ENCODE peak calls at places on chromosomes 16 and 17, in five cellular contexts. One of them, this sample, is unnamed.

GRCh38 chr17:30332057-30332542 is 1.8 kb downstream of the TMIGD1 start:
- DNase-seq in heart left ventricle: no peak
- DNase-seq in transverse colon: peak; percentile 24
- DNase-seq in Peyer's patch: peak; percentile 60
- DNase-seq in left lung: no peak
- DNase-seq in this sample: no peak

GRCh38 chr16:19578378-19578851 is 22.9 kb downstream of the VPS35L start:
- DNase-seq in heart left ventricle: no peak
- DNase-seq in transverse colon: peak; percentile 17
- DNase-seq in left lung: no peak
- DNase-seq in Peyer's patch: peak; percentile 52
- DNase-seq in this sample: no peak

GRCh38 chr17:45976755-45977505 is 22.1 kb upstream of the STH start:
- DNase-seq in transverse colon: no peak
- DNase-seq in Peyer's patch: no peak
- DNase-seq in left lung: peak; percentile 65
- DNase-seq in heart left ventricle: no peak
- DNase-seq in this sample: no peak

GRCh38 chr16:14499110-14499509 is 130.9 kb downstream of the PARN start:
- DNase-seq in Peyer's patch: no peak
- DNase-seq in left lung: no peak
- DNase-seq in heart left ventricle: no peak
- DNase-seq in transverse colon: no peak
- DNase-seq in this sample: no peak

GRCh38 chr17:5203178-5203907 is 11.7 kb upstream of the ZNF594 start:
- DNase-seq in Peyer's patch: no peak
- DNase-seq in transverse colon: no peak
- DNase-seq in heart left ventricle: no peak
- DNase-seq in left lung: no peak
- DNase-seq in this sample: no peak

GRCh38 chr17:65092262-65092661 is 35.7 kb upstream of the GNA13 start:
- DNase-seq in transverse colon: no peak
- DNase-seq in heart left ventricle: no peak
- DNase-seq in Peyer's patch: no peak
- DNase-seq in left lung: no peak
- DNase-seq in this sample: no peak

GRCh38 chr16:47726031-47726675 is 265.0 kb downstream of the PHKB start:
- DNase-seq in left lung: no peak
- DNase-seq in heart left ventricle: no peak
- DNase-seq in Peyer's patch: no peak
- DNase-seq in transverse colon: no peak
- DNase-seq in this sample: no peak

GRCh38 chr16:5863207-5863606 is 765.6 kb upstream of the EEF2KMT start:
- DNase-seq in heart left ventricle: no peak
- DNase-seq in transverse colon: no peak
- DNase-seq in left lung: no peak
- DNase-seq in Peyer's patch: no peak
- DNase-seq in this sample: no peak

GRCh38 chr17:28807925-28808641 is 34.5 kb downstream of the FAM222B start:
- DNase-seq in Peyer's patch: no peak
- DNase-seq in left lung: no peak
- DNase-seq in transverse colon: no peak
- DNase-seq in heart left ventricle: no peak
- DNase-seq in this sample: no peak

GRCh38 chr16:65919977-65920376 is 446.5 kb upstream of the CDH5 start:
- DNase-seq in transverse colon: no peak
- DNase-seq in Peyer's patch: no peak
- DNase-seq in heart left ventricle: no peak
- DNase-seq in left lung: no peak
- DNase-seq in this sample: no peak

GRCh38 chr16:83100679-83101078 is 473.9 kb downstream of the CDH13 start:
- DNase-seq in Peyer's patch: no peak
- DNase-seq in heart left ventricle: no peak
- DNase-seq in left lung: no peak
- DNase-seq in transverse colon: no peak
- DNase-seq in this sample: no peak

GRCh38 chr17:79617740-79618382 is 7.0 kb upstream of the RBFOX3 start:
- DNase-seq in heart left ventricle: peak; percentile 37
- DNase-seq in left lung: peak; percentile 44
- DNase-seq in Peyer's patch: peak; percentile 36
- DNase-seq in transverse colon: no peak
- DNase-seq in this sample: peak; percentile 31

GRCh38 chr17:48718162-48718780 is 4.0 kb downstream of the PRAC1 start:
- DNase-seq in transverse colon: no peak
- DNase-seq in left lung: no peak
- DNase-seq in heart left ventricle: no peak
- DNase-seq in Peyer's patch: no peak
- DNase-seq in this sample: no peak

GRCh38 chr16:83143788-83144187 is 517.0 kb downstream of the CDH13 start:
- DNase-seq in heart left ventricle: no peak
- DNase-seq in left lung: no peak
- DNase-seq in Peyer's patch: no peak
- DNase-seq in transverse colon: peak; percentile 9
- DNase-seq in this sample: no peak

GRCh38 chr17:1229354-1229890 is 40.8 kb upstream of the BHLHA9 start:
- DNase-seq in transverse colon: peak; percentile 89
- DNase-seq in left lung: peak; percentile 96
- DNase-seq in Peyer's patch: peak; percentile 93
- DNase-seq in heart left ventricle: peak; percentile 86
- DNase-seq in this sample: peak; percentile 90

GRCh38 chr16:558298-559020 is 1.7 kb upstream of the PRR35 start:
- DNase-seq in left lung: no peak
- DNase-seq in heart left ventricle: no peak
- DNase-seq in Peyer's patch: no peak
- DNase-seq in transverse colon: no peak
- DNase-seq in this sample: no peak

GRCh38 chr17:63250830-63251229 is 195.3 kb downstream of the CYB561 start:
- DNase-seq in Peyer's patch: no peak
- DNase-seq in heart left ventricle: no peak
- DNase-seq in transverse colon: no peak
- DNase-seq in left lung: no peak
- DNase-seq in this sample: no peak

GRCh38 chr16:23729503-23730424 is 16.7 kb upstream of the ERN2 start:
- DNase-seq in left lung: no peak
- DNase-seq in heart left ventricle: no peak
- DNase-seq in transverse colon: peak; percentile 87
- DNase-seq in Peyer's patch: peak; percentile 76
- DNase-seq in this sample: peak; percentile 49

GRCh38 chr16:4330277-4330882 is 14.5 kb downstream of the GLIS2 start:
- DNase-seq in heart left ventricle: peak; percentile 93
- DNase-seq in left lung: peak; percentile 96
- DNase-seq in transverse colon: peak; percentile 83
- DNase-seq in Peyer's patch: peak; percentile 91
- DNase-seq in this sample: peak; percentile 88

GRCh38 chr17:1485311-1485747 is 7.2 kb downstream of the MYO1C start:
- DNase-seq in Peyer's patch: peak; percentile 74
- DNase-seq in heart left ventricle: peak; percentile 88
- DNase-seq in left lung: no peak
- DNase-seq in transverse colon: peak; percentile 60
- DNase-seq in this sample: peak; percentile 66

GRCh38 chr16:1089439-1089821 is 6.6 kb downstream of the C1QTNF8 start:
- DNase-seq in heart left ventricle: no peak
- DNase-seq in left lung: no peak
- DNase-seq in transverse colon: no peak
- DNase-seq in Peyer's patch: no peak
- DNase-seq in this sample: no peak

GRCh38 chr17:62064029-62064790 is 868 bp downstream of the MED13 start:
- DNase-seq in transverse colon: no peak
- DNase-seq in heart left ventricle: no peak
- DNase-seq in Peyer's patch: no peak
- DNase-seq in left lung: no peak
- DNase-seq in this sample: no peak

GRCh38 chr17:59365383-59365981 is 34.0 kb downstream of the YPEL2 start:
- DNase-seq in Peyer's patch: no peak
- DNase-seq in left lung: no peak
- DNase-seq in heart left ventricle: no peak
- DNase-seq in transverse colon: no peak
- DNase-seq in this sample: no peak

GRCh38 chr17:29165800-29166506 is 14.2 kb downstream of the MYO18A start:
- DNase-seq in heart left ventricle: no peak
- DNase-seq in transverse colon: no peak
- DNase-seq in left lung: peak; percentile 43
- DNase-seq in Peyer's patch: no peak
- DNase-seq in this sample: no peak

GRCh38 chr17:19470529-19471261 is 59.7 kb downstream of the RNF112 start:
- DNase-seq in Peyer's patch: peak; percentile 72
- DNase-seq in heart left ventricle: peak; percentile 77
- DNase-seq in transverse colon: peak; percentile 63
- DNase-seq in left lung: no peak
- DNase-seq in this sample: peak; percentile 53

DNA sequence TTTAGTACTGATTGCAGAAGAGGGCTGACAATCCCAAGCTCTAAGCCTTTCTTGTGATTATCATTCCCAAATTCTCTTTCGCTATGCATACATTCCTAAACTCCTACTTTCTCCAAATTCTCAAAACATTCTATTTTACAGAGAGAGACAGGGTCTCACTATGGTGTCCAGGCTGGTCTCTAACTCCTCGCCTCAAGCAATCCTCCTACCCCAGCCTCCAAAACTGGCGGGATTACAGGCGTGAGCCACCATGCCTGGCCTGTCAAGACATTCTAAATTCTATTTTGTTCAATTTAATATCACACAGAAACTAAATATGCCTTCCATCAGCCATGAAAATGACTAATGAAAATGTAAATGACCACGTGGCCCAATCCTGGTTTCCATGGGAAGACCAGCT is 39.8 kb downstream of the ANKRD11 start:
- DNase-seq in left lung: no peak
- DNase-seq in transverse colon: no peak
- DNase-seq in heart left ventricle: no peak
- DNase-seq in Peyer's patch: no peak
- DNase-seq in this sample: no peak
- H3K27ac ChIP-seq in left lung: no peak overlapping the region
- H3K27ac ChIP-seq in transverse colon: no peak overlapping the region
- H3K27ac ChIP-seq in heart left ventricle: no peak overlapping the region
- H3K27ac ChIP-seq in Peyer's patch: no peak overlapping the region
- H3K27ac ChIP-seq in this sample: no peak overlapping the region

DNA sequence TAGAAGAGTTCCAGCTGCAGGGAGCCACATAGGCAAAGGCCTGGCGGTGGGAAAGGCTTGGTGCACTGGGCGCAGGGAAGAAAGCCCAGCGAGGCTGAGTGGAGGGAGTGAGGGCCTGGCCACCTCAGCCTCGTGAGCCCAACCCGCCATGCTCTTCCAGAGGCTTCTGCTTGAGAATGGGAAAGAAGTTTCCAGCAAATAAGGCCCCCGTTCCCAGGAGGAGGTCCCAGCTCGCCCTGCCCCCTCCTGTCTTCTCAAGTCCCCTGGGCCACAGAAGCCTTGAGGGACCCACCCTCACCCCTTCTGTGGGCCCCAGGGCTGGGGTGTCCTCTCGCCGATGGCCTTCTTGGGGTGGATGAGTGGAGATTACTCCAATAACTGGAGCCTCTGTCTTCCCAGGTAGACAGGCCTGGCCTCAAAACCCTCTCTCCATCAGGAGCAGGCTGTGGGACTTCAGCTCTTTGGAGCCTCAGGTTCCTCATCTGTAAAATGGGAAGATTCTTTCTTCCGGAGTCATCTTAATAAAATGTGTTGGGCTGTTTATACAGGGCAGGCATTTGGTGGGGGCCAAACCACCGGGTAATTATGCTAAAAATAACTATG is 933 bp upstream of the SNN start:
- DNase-seq in transverse colon: no peak
- DNase-seq in heart left ventricle: no peak
- DNase-seq in Peyer's patch: no peak
- DNase-seq in left lung: no peak
- DNase-seq in this sample: no peak
- H3K4me3 ChIP-seq in transverse colon: no peak overlapping the region
- H3K4me3 ChIP-seq in heart left ventricle: peak overlapping the region; percentile 70
- H3K4me3 ChIP-seq in Peyer's patch: peak overlapping the region; percentile 65
- H3K4me3 ChIP-seq in left lung: no peak overlapping the region
- H3K4me3 ChIP-seq in this sample: peak overlapping the region; percentile 57

GRCh38 chr16:20740007-20740883 is 1.4 kb downstream of the THUMPD1 start:
- DNase-seq in heart left ventricle: no peak
- DNase-seq in Peyer's patch: no peak
- DNase-seq in left lung: no peak
- DNase-seq in transverse colon: no peak
- DNase-seq in this sample: no peak

GRCh38 chr16:20743591-20743990 is 2.0 kb upstream of the THUMPD1 start:
- DNase-seq in Peyer's patch: no peak
- DNase-seq in transverse colon: no peak
- DNase-seq in left lung: no peak
- DNase-seq in heart left ventricle: no peak
- DNase-seq in this sample: no peak

GRCh38 chr16:20744922-20745440 is 3.4 kb upstream of the THUMPD1 start:
- DNase-seq in Peyer's patch: no peak
- DNase-seq in left lung: peak; percentile 81
- DNase-seq in transverse colon: no peak
- DNase-seq in heart left ventricle: no peak
- DNase-seq in this sample: peak; percentile 66

GRCh38 chr16:20740901-20741491 is 622 bp downstream of the THUMPD1 start:
- DNase-seq in transverse colon: peak; percentile 94
- DNase-seq in heart left ventricle: peak; percentile 94
- DNase-seq in left lung: peak; percentile 97
- DNase-seq in Peyer's patch: peak; percentile 97
- DNase-seq in this sample: peak; percentile 94

GRCh38 chr16:20741555-20742285 is at the start of gene THUMPD1:
- DNase-seq in heart left ventricle: peak; percentile 98
- DNase-seq in transverse colon: peak; percentile 98
- DNase-seq in left lung: peak; percentile 99
- DNase-seq in Peyer's patch: peak; percentile 99
- DNase-seq in this sample: peak; percentile 98
- TF ChIP-seq CTCF in heart left ventricle: no peak
- TF ChIP-seq CTCF in transverse colon: peak; percentile 19
- TF ChIP-seq CTCF in left lung: no peak
- TF ChIP-seq CTCF in Peyer's patch: no peak
- TF ChIP-seq CTCF in this sample: peak; percentile 37

GRCh38 chr17:11996722-11997146 is 541 bp downstream of the ZNF18 start:
- DNase-seq in transverse colon: peak; percentile 55
- DNase-seq in left lung: no peak
- DNase-seq in Peyer's patch: peak; percentile 71
- DNase-seq in heart left ventricle: no peak
- DNase-seq in this sample: no peak
- H3K27ac ChIP-seq in transverse colon: peak overlapping the region; percentile 96
- H3K27ac ChIP-seq in left lung: peak overlapping the region; percentile 88
- H3K27ac ChIP-seq in Peyer's patch: peak overlapping the region; percentile 96
- H3K27ac ChIP-seq in heart left ventricle: peak overlapping the region; percentile 89
- H3K27ac ChIP-seq in this sample: peak overlapping the region; percentile 97

GRCh38 chr16:30354423-30355143 is 525 bp downstream of the CD2BP2 start:
- DNase-seq in heart left ventricle: peak; percentile 36
- DNase-seq in transverse colon: peak; percentile 38
- DNase-seq in Peyer's patch: no peak
- DNase-seq in left lung: peak; percentile 78
- DNase-seq in this sample: peak; percentile 63

GRCh38 chr16:30351586-30352419 is 3.3 kb downstream of the CD2BP2 start:
- DNase-seq in left lung: no peak
- DNase-seq in transverse colon: peak; percentile 61
- DNase-seq in Peyer's patch: peak; percentile 67
- DNase-seq in heart left ventricle: peak; percentile 82
- DNase-seq in this sample: peak; percentile 71

GRCh38 chr16:30352488-30353401 is 2.4 kb downstream of the CD2BP2 start:
- DNase-seq in left lung: peak; percentile 2
- DNase-seq in Peyer's patch: no peak
- DNase-seq in heart left ventricle: peak; percentile 18
- DNase-seq in transverse colon: peak; percentile 7
- DNase-seq in this sample: peak; percentile 34

GRCh38 chr16:30355144-30355953 is at the start of gene CD2BP2:
- DNase-seq in transverse colon: peak; percentile 98
- DNase-seq in Peyer's patch: peak; percentile 98
- DNase-seq in heart left ventricle: peak; percentile 95
- DNase-seq in left lung: peak; percentile 96
- DNase-seq in this sample: peak; percentile 97

GRCh38 chr16:30353438-30354129 is 1.5 kb downstream of the CD2BP2 start:
- DNase-seq in left lung: peak; percentile 76
- DNase-seq in transverse colon: peak; percentile 15
- DNase-seq in heart left ventricle: peak; percentile 46
- DNase-seq in Peyer's patch: no peak
- DNase-seq in this sample: peak; percentile 45
- H3K4me3 ChIP-seq in left lung: peak overlapping the region; percentile 72
- H3K4me3 ChIP-seq in transverse colon: no peak overlapping the region
- H3K4me3 ChIP-seq in heart left ventricle: peak overlapping the region; percentile 82
- H3K4me3 ChIP-seq in Peyer's patch: peak overlapping the region; percentile 68
- H3K4me3 ChIP-seq in this sample: peak overlapping the region; percentile 96

This sample was measured in lower lobe of right lung.